ENCODE peak calls at places on chromosomes 16 and 17, in seven cellular contexts. T is NCI-H2081; G is stromal cell of bone marrow; H is stimulated activated CD4-positive, alpha-beta T cell treated with anti-CD3 and anti-CD28 coated beads, Interleukin-1b, Interleukin-23, amount 100 ng/mL, for 24 hours; L is mesenchymal stem cell; U is NCI-H1694 treated with DMSO at 0.1 percent for 48 hours; P is coronary artery. A is an unnamed sample.

GRCh38 chr16:50238868-50239301 is 27.5 kb upstream of the ADCY7 start:
- DNase-seq in U (no peak), P (no peak), H (no peak), G (no peak), T (no peak), L (no peak), A (no peak)

GRCh38 chr16:3173892-3174617 is 13.9 kb upstream of the OR1F1 start:
- DNase-seq in P (no peak), G (no peak), U (peak; percentile 20), T (no peak), H (no peak), L (peak; percentile 43), A (no peak)

GRCh38 chr17:48378238-48378637 is 51.8 kb downstream of the SKAP1 start:
- DNase-seq in T (no peak), P (no peak), U (no peak), G (no peak), L (no peak), H (no peak), A (no peak)

GRCh38 chr17:57328109-57328882 is 72.0 kb downstream of the MSI2 start:
- DNase-seq in G (no peak), T (no peak), H (no peak), L (peak; percentile 49), U (no peak), P (no peak), A (no peak)

GRCh38 chr17:67105213-67105612 is 60.9 kb downstream of the CACNG1 start:
- DNase-seq in T (no peak), L (peak; percentile 49), U (no peak), H (no peak), P (no peak), G (peak; percentile 70), A (peak; percentile 35)

GRCh38 chr17:43694081-43694870 is 32.6 kb upstream of the MEOX1 start:
- DNase-seq in P (no peak), L (peak; percentile 81), H (peak; percentile 59), G (peak; percentile 54), T (peak; percentile 89), U (peak; percentile 83), A (peak; percentile 54)

GRCh38 chr17:31579265-31579664 is 187.8 kb downstream of the RAB11FIP4 start:
- DNase-seq in L (peak; percentile 38), P (no peak), G (no peak), H (no peak), T (peak; percentile 62), U (no peak), A (no peak)

GRCh38 chr17:44123356-44124117 is at the start of gene HDAC5:
- DNase-seq in L (peak; percentile 96), U (peak; percentile 92), T (peak; percentile 96), G (peak; percentile 93), H (peak; percentile 92), P (peak; percentile 99), A (peak; percentile 89)

GRCh38 chr16:4232541-4233386 is 9.1 kb downstream of the SRL start:
- DNase-seq in U (no peak), T (no peak), G (no peak), L (no peak), H (no peak), P (no peak), A (no peak)

GRCh38 chr17:34319087-34319486 is at the start of gene CCL8:
- DNase-seq in P (no peak), U (no peak), L (no peak), H (no peak), G (no peak), T (no peak), A (no peak)

GRCh38 chr17:45687594-45687993 is 96.5 kb upstream of the CRHR1 start:
- DNase-seq in G (no peak), H (no peak), T (no peak), U (peak; percentile 88), L (no peak), P (no peak), A (no peak)

GRCh38 chr17:79934653-79934970 is 95.4 kb upstream of the CBX4 start:
- DNase-seq in P (no peak), G (no peak), L (no peak), U (no peak), T (no peak), H (no peak), A (no peak)

GRCh38 chr16:27515874-27516353 is 33.8 kb downstream of the GTF3C1 start:
- DNase-seq in G (no peak), U (no peak), P (no peak), T (no peak), H (peak; percentile 1), L (peak; percentile 33), A (no peak)

GRCh38 chr17:37833237-37833859 is 88.5 kb upstream of the HNF1B start:
- DNase-seq in L (no peak), H (no peak), U (no peak), T (no peak), G (no peak), P (no peak), A (no peak)

GRCh38 chr17:80633197-80633596 is 88.6 kb downstream of the RPTOR start:
- DNase-seq in T (no peak), G (no peak), H (no peak), U (no peak), L (no peak), P (no peak), A (no peak)

A was measured in GM04504.